ENCODE peak calls at places on chromosomes 7 and 10, in seven cellular contexts. I is heart right ventricle; F is fibroblast of the aortic adventitia; R is stimulated activated CD4-positive, alpha-beta T cell treated with anti-CD3 and anti-CD28 coated beads, Interleukin-1b, Interleukin-23, amount 100 ng/mL, for 1 hour; H is CD4-positive, alpha-beta T cell; G is GM23338; B is HT1080. Y is an unnamed sample.

GRCh38 chr10:124995605-124996004 is 53.7 kb downstream of the ZRANB1 start:
- DNase-seq in F (no peak), H (no peak), B (no peak), R (no peak), I (no peak), G (no peak), Y (no peak)

GRCh38 chr7:160958-161725 is 31.2 kb upstream of the FAM20C start:
- DNase-seq in I (no peak), R (no peak), B (no peak), G (no peak), H (no peak), F (no peak), Y (no peak)

GRCh38 chr7:19939746-19940145 is 166.3 kb upstream of the TMEM196 start:
- DNase-seq in G (no peak), R (no peak), B (peak; percentile 89), I (no peak), F (peak; percentile 84), H (no peak), Y (no peak)

GRCh38 chr10:7700577-7701125 is 2.5 kb upstream of the ITIH2 start:
- DNase-seq in B (peak; percentile 54), H (no peak), G (no peak), F (peak; percentile 77), I (no peak), R (no peak), Y (no peak)

GRCh38 chr10:128083191-128083895 is 42.9 kb downstream of the MKI67 start:
- DNase-seq in G (no peak), I (no peak), B (no peak), H (no peak), R (no peak), F (no peak), Y (no peak)

GRCh38 chr7:105354383-105354782 is 34.3 kb downstream of the SRPK2 start:
- DNase-seq in I (no peak), F (peak; percentile 19), G (no peak), R (no peak), H (no peak), B (no peak), Y (no peak)

GRCh38 chr10:81708946-81709345 is 166.0 kb upstream of the NRG3 start:
- DNase-seq in G (no peak), I (no peak), F (no peak), B (no peak), R (no peak), H (no peak), Y (no peak)

GRCh38 chr10:14667270-14667669 is 107.4 kb downstream of the FAM107B start:
- DNase-seq in G (no peak), R (no peak), B (no peak), F (no peak), I (no peak), H (no peak), Y (no peak)

GRCh38 chr10:69684020-69684980 is 54.3 kb downstream of the FAM241B start:
- DNase-seq in G (no peak), I (peak; percentile 43), B (no peak), R (no peak), F (peak; percentile 73), H (no peak), Y (no peak)

GRCh38 chr10:19819419-19820033 is 3.3 kb downstream of the PLXDC2 start:
- DNase-seq in I (peak; percentile 78), G (peak; percentile 56), F (peak; percentile 66), B (peak; percentile 38), H (no peak), R (no peak), Y (no peak)

GRCh38 chr7:17009007-17009719 is 127.4 kb upstream of the AGR3 start:
- DNase-seq in R (no peak), G (peak; percentile 57), B (no peak), H (no peak), F (peak; percentile 73), I (no peak), Y (no peak)

GRCh38 chr7:155798673-155799439 is 13.4 kb downstream of the SHH start:
- DNase-seq in H (no peak), F (no peak), G (no peak), I (no peak), R (no peak), B (no peak), Y (no peak)

GRCh38 chr7:74474271-74474865 is 20.7 kb downstream of the GTF2IRD1 start:
- DNase-seq in R (no peak), H (no peak), I (no peak), G (no peak), F (no peak), B (peak; percentile 15), Y (no peak)

GRCh38 chr7:73436031-73436929 is 2.7 kb downstream of the FZD9 start:
- DNase-seq in R (no peak), H (no peak), B (no peak), I (no peak), G (no peak), F (no peak), Y (no peak)

GRCh38 chr10:124588736-124589451 is 127.3 kb downstream of the LHPP start:
- DNase-seq in I (peak; percentile 68), G (no peak), F (peak; percentile 60), H (no peak), B (peak; percentile 17), R (no peak), Y (no peak)

GRCh38 chr10:129972145-129972965 is 8.3 kb upstream of the EBF3 start:
- DNase-seq in I (no peak), F (peak; percentile 35), H (no peak), G (peak; percentile 63), B (no peak), R (no peak), Y (no peak)